ENCODE peak calls at places on chromosome 1, in eight cellular contexts. Z is GM23338, Q is hepatocyte, M is tibial artery, K is dorsolateral prefrontal cortex, U is transverse colon, A is stomach, P is pancreas. D is an unnamed sample.

GRCh38 chr1:246320286-246320685 is 186.8 kb downstream of the SMYD3 start:
- DNase-seq in K (no peak), P (no peak), Z (no peak), U (no peak), Q (no peak), A (no peak), M (no peak), D (no peak)

GRCh38 chr1:19799877-19800804 is at the start of gene TMCO4:
- DNase-seq in U (peak; percentile 65), Z (peak; percentile 49), K (no peak), P (no peak), M (peak; percentile 74), Q (peak; percentile 58), A (peak; percentile 64), D (peak; percentile 43)

GRCh38 chr1:181350146-181350545 is 133.2 kb upstream of the CACNA1E start:
- DNase-seq in A (no peak), P (no peak), U (no peak), M (no peak), K (no peak), Z (no peak), Q (no peak), D (no peak)

GRCh38 chr1:84851839-84852238 is 41.2 kb downstream of the LPAR3 start:
- DNase-seq in P (no peak), Z (no peak), Q (peak; percentile 11), U (no peak), A (no peak), M (no peak), K (no peak), D (no peak)

GRCh38 chr1:89990976-89991831 is 3.7 kb upstream of the ZNF326 start:
- DNase-seq in P (no peak), A (no peak), K (no peak), U (no peak), M (no peak), Z (no peak), Q (no peak), D (no peak)

GRCh38 chr1:37795340-37796110 is 1.9 kb downstream of the MANEAL start:
- DNase-seq in K (no peak), Q (peak; percentile 77), M (no peak), A (peak; percentile 68), Z (peak; percentile 88), P (peak; percentile 69), U (peak; percentile 62), D (peak; percentile 45)

GRCh38 chr1:151992345-151993083 is 1.1 kb downstream of the S100A10 start:
- DNase-seq in M (peak; percentile 87), Q (peak; percentile 89), U (peak; percentile 89), P (peak; percentile 66), A (peak; percentile 92), Z (peak; percentile 81), K (no peak), D (no peak)

GRCh38 chr1:117582341-117582902 is 23.4 kb upstream of the TENT5C start:
- DNase-seq in U (no peak), K (no peak), Q (no peak), Z (no peak), A (no peak), M (peak; percentile 65), P (no peak), D (no peak)

GRCh38 chr1:7454052-7454815 is 316.9 kb upstream of the VAMP3 start:
- DNase-seq in Z (peak; percentile 46), U (peak; percentile 16), M (no peak), A (peak; percentile 47), Q (peak; percentile 34), K (no peak), P (no peak), D (no peak)

GRCh38 chr1:44174630-44175029 is 33.2 kb upstream of the KLF18 start:
- DNase-seq in P (no peak), U (no peak), Q (no peak), A (no peak), M (no peak), Z (no peak), K (no peak), D (no peak)

GRCh38 chr1:109805486-109806180 is 41.9 kb upstream of the EPS8L3 start:
- DNase-seq in M (peak; percentile 20), K (peak; percentile 13), Q (no peak), A (peak; percentile 61), Z (no peak), P (no peak), U (peak; percentile 6), D (no peak)
- H3K27ac ChIP-seq in M (no peak overlapping the region), K (no peak overlapping the region), Q (no peak overlapping the region), A (peak overlapping the region; percentile 4), Z (no peak overlapping the region), P (no peak overlapping the region), U (no peak overlapping the region), D (no peak overlapping the region)

DNA sequence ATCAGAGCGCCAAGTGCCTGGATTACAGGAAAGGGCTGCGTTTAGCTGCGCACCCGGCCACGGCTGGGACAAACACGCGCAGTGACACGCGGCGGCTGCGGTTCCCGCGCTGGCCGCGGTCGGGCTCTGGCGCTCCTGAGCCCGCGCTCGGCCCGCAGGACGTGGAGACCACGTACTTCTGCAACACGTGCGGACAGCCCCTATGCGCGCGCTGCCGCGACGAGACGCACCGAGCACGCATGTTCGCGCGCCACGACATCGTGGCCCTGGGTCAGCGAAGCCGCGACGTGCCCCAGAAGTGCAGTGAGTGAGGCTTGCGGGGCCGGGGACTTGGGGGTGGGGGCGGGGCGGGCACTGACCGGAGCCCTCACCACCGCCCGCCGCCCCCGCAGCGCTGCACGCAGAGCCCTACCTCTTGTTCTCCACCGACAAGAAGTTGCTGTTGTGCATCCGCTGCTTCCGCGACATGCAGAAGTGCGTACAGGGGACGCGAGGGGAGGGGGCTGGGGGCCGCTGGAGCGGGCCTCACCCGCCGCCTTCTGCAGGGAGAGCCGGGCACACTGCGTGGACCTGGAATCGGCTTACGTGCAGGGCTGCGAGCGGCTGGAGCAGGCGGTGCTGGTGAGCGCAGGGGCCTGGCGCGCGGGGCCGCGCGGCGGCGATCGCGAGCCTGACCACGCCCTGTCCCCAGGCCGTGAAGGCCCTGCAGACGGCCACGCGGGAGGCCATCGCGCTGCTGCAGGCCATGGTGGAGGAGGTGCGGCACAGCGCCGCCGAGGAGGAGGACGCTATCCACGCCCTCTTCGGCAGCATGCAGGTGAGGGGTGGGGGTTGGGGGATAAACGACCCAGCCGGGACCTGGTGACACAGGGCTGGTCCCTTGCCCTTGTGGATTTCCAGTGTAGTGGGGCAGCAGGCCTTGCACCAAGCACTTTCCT is 3.1 kb downstream of the RNF207 start:
- DNase-seq in M (no peak), U (peak; percentile 54), A (peak; percentile 55), P (peak; percentile 63), Z (peak; percentile 61), Q (peak; percentile 72), K (no peak), D (no peak)
- TF ChIP-seq CTCF in M (peak; percentile 55), U (peak; percentile 51), A (peak; percentile 46), P (peak; percentile 16), Z (peak; percentile 31), Q (peak; percentile 43), K (peak; percentile 62), D (peak; percentile 37)

GRCh38 chr1:199046618-199047017 is 407.8 kb downstream of the PTPRC start:
- DNase-seq in U (no peak), K (no peak), P (no peak), M (no peak), A (no peak), Q (no peak), Z (no peak), D (no peak)
- H3K27me3 ChIP-seq in U (no peaks in the 10 kb centered on the region), K (no peaks in the 10 kb centered on the region), P (no peaks in the 10 kb centered on the region), M (no peaks in the 10 kb centered on the region), A (no peaks in the 10 kb centered on the region), Q (no peaks in the 10 kb centered on the region), Z (no peaks in the 10 kb centered on the region), D (no peaks in the 10 kb centered on the region)

GRCh38 chr1:42737257-42737656 is 2.8 kb downstream of the CLDN19 start:
- DNase-seq in A (peak; percentile 88), P (peak; percentile 79), M (no peak), Q (no peak), K (no peak), Z (no peak), U (peak; percentile 67), D (no peak)
- H3K27ac ChIP-seq in A (no peak overlapping the region), P (no peak overlapping the region), M (no peak overlapping the region), Q (no peak overlapping the region), K (no peak overlapping the region), Z (no peak overlapping the region), U (peak overlapping the region; percentile 12), D (no peak overlapping the region)

GRCh38 chr1:33098371-33098770 is 17.4 kb downstream of the AZIN2 start:
- DNase-seq in A (no peak), M (no peak), P (no peak), K (no peak), Q (no peak), U (no peak), Z (no peak), D (no peak)

GRCh38 chr1:33097762-33098161 is 16.8 kb downstream of the AZIN2 start:
- DNase-seq in M (no peak), A (no peak), Z (no peak), Q (no peak), K (no peak), U (no peak), P (no peak), D (no peak)

GRCh38 chr1:33097137-33097611 is 16.2 kb downstream of the AZIN2 start:
- DNase-seq in A (no peak), P (no peak), K (no peak), U (no peak), Z (no peak), M (no peak), Q (no peak), D (no peak)

GRCh38 chr1:33096358-33097005 is 15.5 kb downstream of the AZIN2 start:
- DNase-seq in Q (no peak), M (no peak), K (no peak), P (no peak), U (no peak), Z (no peak), A (peak; percentile 39), D (no peak)

DNA sequence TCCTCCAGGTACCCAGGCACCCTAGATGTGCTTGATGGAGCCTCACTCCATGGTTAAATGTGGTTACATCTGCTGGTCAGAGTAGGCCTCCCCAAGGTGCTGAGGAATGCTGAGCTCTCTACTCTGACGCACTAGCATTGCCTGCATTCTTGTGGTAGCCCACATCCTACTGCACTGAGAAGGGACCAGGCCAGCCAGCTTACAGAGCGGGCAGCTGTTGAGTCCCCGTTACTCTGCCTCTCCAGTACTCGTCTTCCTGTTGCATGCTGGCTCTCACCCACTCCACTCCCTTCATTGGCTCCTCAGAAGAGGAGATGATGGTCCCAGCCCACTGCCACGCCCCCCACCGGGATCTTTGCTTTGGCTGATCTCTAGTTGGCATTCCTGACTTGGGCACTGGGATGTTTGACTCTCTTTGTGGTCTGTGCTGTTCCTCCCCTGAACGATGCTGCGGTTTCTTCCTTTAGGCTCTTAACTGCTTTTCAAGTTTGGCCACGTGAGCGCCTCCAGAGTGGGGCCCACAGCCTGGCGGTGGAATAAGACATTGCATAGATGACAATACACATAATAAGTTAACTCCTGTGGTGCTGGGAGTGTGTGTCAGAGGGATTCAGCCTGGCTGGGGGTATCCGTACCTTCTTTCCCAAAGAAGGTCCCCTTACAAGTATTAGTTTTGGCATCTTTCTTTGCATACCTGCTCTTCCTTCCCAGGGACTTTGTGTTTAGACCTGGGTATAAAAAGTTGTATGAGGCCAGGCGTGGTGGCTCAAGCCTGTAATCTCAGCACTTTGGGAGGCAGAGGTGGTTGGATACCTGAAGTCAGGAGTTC is 18.6 kb downstream of the AZIN2 start:
- DNase-seq in Z (peak; percentile 61), K (no peak), P (no peak), Q (peak; percentile 74), A (peak; percentile 34), U (peak; percentile 63), M (no peak), D (peak; percentile 59)
- TF ChIP-seq CTCF in Z (no peak), K (no peak), P (no peak), Q (no peak), A (no peak), U (peak; percentile 17), M (peak; percentile 14), D (peak; percentile 75)

D was measured in CD4-positive, alpha-beta T cell.